ENCODE peak calls at places on chromosome 11, in eight cellular contexts. W, E, S, X, V, G, D and F are unnamed samples.

GRCh38 chr11:17989306-17989705 is 23.5 kb downstream of the SERGEF start:
- DNase-seq in W (peak), E (no peak), S (peak), X (no peak), V (no peak), G (no peak), D (no peak), F (no peak)

GRCh38 chr11:130110325-130111108 is 40.8 kb downstream of the APLP2 start:
- DNase-seq in W (no peak), E (no peak), S (no peak), X (no peak), V (no peak), G (no peak), D (no peak), F (no peak)

GRCh38 chr11:103609117-103610066 is 427.0 kb upstream of the DDI1 start:
- DNase-seq in W (no peak), E (no peak), S (no peak), X (peak), V (peak), G (no peak), D (peak), F (no peak)

GRCh38 chr11:74680703-74681531 is 50.3 kb downstream of the CHRDL2 start:
- DNase-seq in W (no peak), E (no peak), S (no peak), X (no peak), V (no peak), G (no peak), D (no peak), F (no peak)

GRCh38 chr11:218815-219593 is 11.5 kb downstream of the RIC8A start:
- DNase-seq in W (no peak), E (no peak), S (no peak), X (no peak), V (no peak), G (no peak), D (no peak), F (no peak)

GRCh38 chr11:16788141-16789060 is 50.0 kb downstream of the C11orf58 start:
- DNase-seq in W (peak), E (peak), S (peak), X (peak), V (peak), G (peak), D (peak), F (peak)

GRCh38 chr11:130523609-130524008 is 75.2 kb downstream of the ADAMTS15 start:
- DNase-seq in W (no peak), E (no peak), S (no peak), X (peak), V (peak), G (no peak), D (no peak), F (no peak)

GRCh38 chr11:20873054-20873453 is 203.7 kb downstream of the NELL1 start:
- DNase-seq in W (peak), E (no peak), S (peak), X (no peak), V (no peak), G (no peak), D (peak), F (peak)

GRCh38 chr11:61158691-61159381 is 2.4 kb downstream of the VPS37C start:
- DNase-seq in W (peak), E (no peak), S (no peak), X (peak), V (peak), G (no peak), D (peak), F (no peak)

GRCh38 chr11:131392528-131393255 is 22.3 kb downstream of the NTM start:
- DNase-seq in W (no peak), E (no peak), S (no peak), X (no peak), V (no peak), G (no peak), D (no peak), F (no peak)

GRCh38 chr11:119420631-119421030 is 2.3 kb downstream of the THY1 start:
- DNase-seq in W (no peak), E (no peak), S (no peak), X (no peak), V (no peak), G (no peak), D (no peak), F (no peak)

GRCh38 chr11:86161373-86162255 is 82.9 kb upstream of the EED start:
- DNase-seq in W (no peak), E (no peak), S (no peak), X (no peak), V (no peak), G (no peak), D (no peak), F (no peak)

GRCh38 chr11:94171693-94172440 is 43.2 kb downstream of the PANX1 start:
- DNase-seq in W (no peak), E (peak), S (no peak), X (peak), V (peak), G (no peak), D (peak), F (no peak)

GRCh38 chr11:1203505-1204271 is 19.2 kb upstream of the MUC5B start:
- DNase-seq in W (no peak), E (no peak), S (no peak), X (no peak), V (no peak), G (no peak), D (no peak), F (no peak)

GRCh38 chr11:132942611-132943324 is 589.5 kb downstream of the OPCML start:
- DNase-seq in W (peak), E (no peak), S (no peak), X (no peak), V (no peak), G (no peak), D (no peak), F (peak)